ENCODE peak calls at places on chromosome 11, in five cellular contexts. C is prostate gland; F is activated CD4-positive, alpha-beta T cell treated with anti-CD3 and anti-CD28 coated beads, Interleukin-2, amount 50 U/mL, for 1 hour; E is activated gamma-delta T cell treated with anti-CD3 and anti-CD28 coated beads, Interleukin-2, amount 50 U/mL, for 16 hours; I is left ventricle myocardium inferior. O is an unnamed sample.

GRCh38 chr11:17478064-17478463 is 1.4 kb upstream of the ABCC8 start:
- DNase-seq in C (no peak), F (no peak), E (no peak), I (no peak), O (no peak)

GRCh38 chr11:876550-876949 is 33.9 kb downstream of the TSPAN4 start:
- DNase-seq in C (no peak), F (no peak), E (no peak), I (peak), O (peak)

GRCh38 chr11:73384127-73384441 is 7.9 kb downstream of the RELT start:
- DNase-seq in C (no peak), F (no peak), E (no peak), I (no peak), O (no peak)

GRCh38 chr11:62195945-62196344 is 5.9 kb downstream of the SCGB1D1 start:
- DNase-seq in C (no peak), F (no peak), E (no peak), I (no peak), O (no peak)

GRCh38 chr11:88016392-88017020 is 158.7 kb downstream of the RAB38 start:
- DNase-seq in C (peak), F (peak), E (peak), I (peak), O (peak)

GRCh38 chr11:35427158-35427557 is 7.8 kb upstream of the SLC1A2 start:
- DNase-seq in C (peak), F (no peak), E (no peak), I (peak), O (peak)

GRCh38 chr11:68013611-68014156 is 3.6 kb downstream of the ALDH3B1 start:
- DNase-seq in C (no peak), F (no peak), E (no peak), I (no peak), O (no peak)

GRCh38 chr11:62602141-62603071 is 741 bp upstream of the MTA2 start:
- DNase-seq in C (peak), F (no peak), E (no peak), I (peak), O (peak)

GRCh38 chr11:75275581-75275980 is 35.0 kb downstream of the TPBGL start:
- DNase-seq in C (no peak), F (peak), E (peak), I (peak), O (peak)

GRCh38 chr11:94928146-94928995 is 45.0 kb downstream of the CWC15 start:
- DNase-seq in C (no peak), F (no peak), E (no peak), I (no peak), O (no peak)

GRCh38 chr11:68567553-68567952 is 107.0 kb downstream of the PPP6R3 start:
- DNase-seq in C (no peak), F (no peak), E (no peak), I (no peak), O (no peak)

GRCh38 chr11:86034710-86035109 is 34.2 kb downstream of the PICALM start:
- DNase-seq in C (no peak), F (no peak), E (no peak), I (no peak), O (no peak)

GRCh38 chr11:122186439-122187080 is 70.5 kb upstream of the BLID start:
- DNase-seq in C (no peak), F (no peak), E (no peak), I (no peak), O (no peak)

GRCh38 chr11:32188785-32189184 is 97.9 kb downstream of the RCN1 start:
- DNase-seq in C (no peak), F (no peak), E (no peak), I (no peak), O (no peak)

GRCh38 chr11:75022759-75023396 is 34.1 kb downstream of the NEU3 start:
- DNase-seq in C (peak), F (peak), E (peak), I (peak), O (peak)

GRCh38 chr11:35089724-35090505 is 49.1 kb upstream of the CD44 start:
- DNase-seq in C (no peak), F (no peak), E (no peak), I (no peak), O (no peak)

GRCh38 chr11:77865805-77866204 is 44.9 kb downstream of the AAMDC start:
- DNase-seq in C (no peak), F (no peak), E (no peak), I (no peak), O (no peak)

GRCh38 chr11:19345519-19345847 is 104.7 kb upstream of the E2F8 start:
- DNase-seq in C (no peak), F (no peak), E (no peak), I (no peak), O (peak)

GRCh38 chr11:74257934-74258553 is 53.4 kb downstream of the P4HA3 start:
- DNase-seq in C (peak), F (no peak), E (no peak), I (peak), O (peak)

GRCh38 chr11:69367211-69367964 is 73.4 kb downstream of the MYEOV start:
- DNase-seq in C (no peak), F (no peak), E (no peak), I (no peak), O (no peak)

GRCh38 chr11:16893456-16894076 is 120.6 kb downstream of the PLEKHA7 start:
- DNase-seq in C (peak), F (no peak), E (no peak), I (no peak), O (peak)

GRCh38 chr11:62705880-62706831 is 1.1 kb downstream of the BSCL2 start:
- DNase-seq in C (peak), F (peak), E (peak), I (peak), O (peak)

O was measured in thyroid gland.